ENCODE peak calls at places on chromosomes 6 and 20, in nine cellular contexts. One of them, this sample, is unnamed.

GRCh38 chr20:32674362-32674789 is 635 bp upstream of the C20orf203 start:
- DNase-seq in ascending aorta: no peak
- DNase-seq in GM23338: peak
- DNase-seq in T-helper 9 cell: peak
- DNase-seq in hepatocyte: peak
- DNase-seq in iPS-NIHi11: peak
- DNase-seq in activated CD4-positive, alpha-beta T cell treated with anti-CD3 and anti-CD28 coated beads, Interleukin-2, amount 50 U/mL, for 48 hours: peak
- DNase-seq in upper lobe of right lung: no peak
- DNase-seq in uterus: no peak
- DNase-seq in this sample: peak

GRCh38 chr20:54475334-54476287 is at the start of gene DOK5:
- DNase-seq in ascending aorta: peak
- DNase-seq in GM23338: peak
- DNase-seq in T-helper 9 cell: no peak
- DNase-seq in hepatocyte: peak
- DNase-seq in iPS-NIHi11: peak
- DNase-seq in activated CD4-positive, alpha-beta T cell treated with anti-CD3 and anti-CD28 coated beads, Interleukin-2, amount 50 U/mL, for 48 hours: no peak
- DNase-seq in upper lobe of right lung: no peak
- DNase-seq in uterus: peak
- DNase-seq in this sample: no peak

GRCh38 chr20:18224968-18225568 is 63.3 kb upstream of the ZNF133 start:
- DNase-seq in ascending aorta: no peak
- DNase-seq in GM23338: peak
- DNase-seq in T-helper 9 cell: no peak
- DNase-seq in hepatocyte: peak
- DNase-seq in iPS-NIHi11: peak
- DNase-seq in activated CD4-positive, alpha-beta T cell treated with anti-CD3 and anti-CD28 coated beads, Interleukin-2, amount 50 U/mL, for 48 hours: no peak
- DNase-seq in upper lobe of right lung: no peak
- DNase-seq in uterus: no peak
- DNase-seq in this sample: no peak

GRCh38 chr6:139748353-139749146 is 374.1 kb upstream of the CITED2 start:
- DNase-seq in ascending aorta: no peak
- DNase-seq in GM23338: no peak
- DNase-seq in T-helper 9 cell: no peak
- DNase-seq in hepatocyte: peak
- DNase-seq in iPS-NIHi11: no peak
- DNase-seq in activated CD4-positive, alpha-beta T cell treated with anti-CD3 and anti-CD28 coated beads, Interleukin-2, amount 50 U/mL, for 48 hours: no peak
- DNase-seq in upper lobe of right lung: no peak
- DNase-seq in uterus: no peak
- DNase-seq in this sample: no peak

GRCh38 chr6:1624071-1624847 is 14.5 kb downstream of the FOXC1 start:
- DNase-seq in ascending aorta: no peak
- DNase-seq in GM23338: peak
- DNase-seq in T-helper 9 cell: no peak
- DNase-seq in hepatocyte: peak
- DNase-seq in iPS-NIHi11: peak
- DNase-seq in activated CD4-positive, alpha-beta T cell treated with anti-CD3 and anti-CD28 coated beads, Interleukin-2, amount 50 U/mL, for 48 hours: no peak
- DNase-seq in upper lobe of right lung: no peak
- DNase-seq in uterus: no peak
- DNase-seq in this sample: no peak

GRCh38 chr20:13342469-13343242 is 121.6 kb downstream of the ISM1 start:
- DNase-seq in ascending aorta: no peak
- DNase-seq in GM23338: no peak
- DNase-seq in T-helper 9 cell: no peak
- DNase-seq in hepatocyte: peak
- DNase-seq in iPS-NIHi11: no peak
- DNase-seq in activated CD4-positive, alpha-beta T cell treated with anti-CD3 and anti-CD28 coated beads, Interleukin-2, amount 50 U/mL, for 48 hours: no peak
- DNase-seq in upper lobe of right lung: peak
- DNase-seq in uterus: no peak
- DNase-seq in this sample: no peak

GRCh38 chr20:45407783-45408645 is at the start of gene DBNDD2:
- DNase-seq in ascending aorta: no peak
- DNase-seq in GM23338: no peak
- DNase-seq in T-helper 9 cell: no peak
- DNase-seq in hepatocyte: no peak
- DNase-seq in iPS-NIHi11: no peak
- DNase-seq in activated CD4-positive, alpha-beta T cell treated with anti-CD3 and anti-CD28 coated beads, Interleukin-2, amount 50 U/mL, for 48 hours: peak
- DNase-seq in upper lobe of right lung: no peak
- DNase-seq in uterus: peak
- DNase-seq in this sample: no peak

GRCh38 chr20:44785768-44786167 is 24.6 kb downstream of the RIMS4 start:
- DNase-seq in ascending aorta: no peak
- DNase-seq in GM23338: peak
- DNase-seq in T-helper 9 cell: no peak
- DNase-seq in hepatocyte: no peak
- DNase-seq in iPS-NIHi11: peak
- DNase-seq in activated CD4-positive, alpha-beta T cell treated with anti-CD3 and anti-CD28 coated beads, Interleukin-2, amount 50 U/mL, for 48 hours: no peak
- DNase-seq in upper lobe of right lung: no peak
- DNase-seq in uterus: no peak
- DNase-seq in this sample: no peak

GRCh38 chr20:63682384-63683139 is 13.9 kb upstream of the TNFRSF6B start:
- DNase-seq in ascending aorta: peak
- DNase-seq in GM23338: no peak
- DNase-seq in T-helper 9 cell: no peak
- DNase-seq in hepatocyte: peak
- DNase-seq in iPS-NIHi11: peak
- DNase-seq in activated CD4-positive, alpha-beta T cell treated with anti-CD3 and anti-CD28 coated beads, Interleukin-2, amount 50 U/mL, for 48 hours: no peak
- DNase-seq in upper lobe of right lung: peak
- DNase-seq in uterus: peak
- DNase-seq in this sample: no peak

GRCh38 chr6:25717856-25718740 is 36.4 kb upstream of the SLC17A4 start:
- DNase-seq in ascending aorta: no peak
- DNase-seq in GM23338: peak
- DNase-seq in T-helper 9 cell: no peak
- DNase-seq in hepatocyte: peak
- DNase-seq in iPS-NIHi11: peak
- DNase-seq in activated CD4-positive, alpha-beta T cell treated with anti-CD3 and anti-CD28 coated beads, Interleukin-2, amount 50 U/mL, for 48 hours: no peak
- DNase-seq in upper lobe of right lung: no peak
- DNase-seq in uterus: no peak
- DNase-seq in this sample: no peak

GRCh38 chr6:52310932-52311331 is 26.4 kb upstream of the MCM3 start:
- DNase-seq in ascending aorta: no peak
- DNase-seq in GM23338: no peak
- DNase-seq in T-helper 9 cell: no peak
- DNase-seq in hepatocyte: no peak
- DNase-seq in iPS-NIHi11: no peak
- DNase-seq in activated CD4-positive, alpha-beta T cell treated with anti-CD3 and anti-CD28 coated beads, Interleukin-2, amount 50 U/mL, for 48 hours: no peak
- DNase-seq in upper lobe of right lung: no peak
- DNase-seq in uterus: no peak
- DNase-seq in this sample: no peak

GRCh38 chr6:108115598-108116058 is 41.1 kb upstream of the OSTM1 start:
- DNase-seq in ascending aorta: no peak
- DNase-seq in GM23338: peak
- DNase-seq in T-helper 9 cell: no peak
- DNase-seq in hepatocyte: peak
- DNase-seq in iPS-NIHi11: peak
- DNase-seq in activated CD4-positive, alpha-beta T cell treated with anti-CD3 and anti-CD28 coated beads, Interleukin-2, amount 50 U/mL, for 48 hours: no peak
- DNase-seq in upper lobe of right lung: peak
- DNase-seq in uterus: no peak
- DNase-seq in this sample: no peak

This sample was measured in T-helper 2 cell treated with Interferon-gamma antibody and Interleukin-4, amounts not matched to agents 5 μg/mL and 100 μg/mL, for 36 hours.